ENCODE peak calls at places on chromosomes 11 and 22, in eight cellular contexts. V, Q, S, L, U, X, Z and A are unnamed samples.

GRCh38 chr11:111733009-111733408 is 33.2 kb downstream of the PPP2R1B start:
- DNase-seq in X (peak), U (peak), S (no peak), Q (no peak), V (peak), L (no peak), Z (no peak), A (no peak)

GRCh38 chr11:100673063-100673462 is 14.0 kb upstream of the ARHGAP42 start:
- DNase-seq in L (no peak), Q (no peak), S (no peak), Z (no peak), X (no peak), U (no peak), V (no peak), A (no peak)

GRCh38 chr11:34749666-34750659 is 129.1 kb downstream of the EHF start:
- DNase-seq in L (peak), V (peak), S (no peak), Q (no peak), X (no peak), Z (peak), U (peak), A (no peak)

GRCh38 chr11:72805214-72805613 is 9.0 kb upstream of the ATG16L2 start:
- DNase-seq in U (no peak), Q (no peak), L (no peak), X (no peak), Z (no peak), V (no peak), S (no peak), A (no peak)

GRCh38 chr11:86947541-86947940 is 7.7 kb downstream of the FZD4 start:
- DNase-seq in Q (no peak), V (no peak), U (no peak), Z (no peak), X (no peak), S (no peak), L (no peak), A (no peak)

GRCh38 chr22:32776397-32776796 is 25.1 kb upstream of the TIMP3 start:
- DNase-seq in Q (no peak), X (no peak), S (no peak), L (no peak), V (no peak), U (no peak), Z (no peak), A (no peak)

GRCh38 chr11:63839508-63840355 is 822 bp downstream of the MARK2 start:
- DNase-seq in X (peak), V (no peak), S (no peak), L (peak), Z (peak), Q (no peak), U (no peak), A (no peak)

GRCh38 chr22:38320605-38321402 is 3.6 kb upstream of the CSNK1E start:
- DNase-seq in X (no peak), V (no peak), L (no peak), S (no peak), U (no peak), Q (no peak), Z (no peak), A (no peak)

GRCh38 chr11:57275582-57275981 is 38.5 kb upstream of the APLNR start:
- DNase-seq in S (no peak), V (no peak), X (peak), Q (no peak), Z (no peak), U (no peak), L (no peak), A (no peak)

GRCh38 chr22:36026741-36027140 is 1.9 kb downstream of the RBFOX2 start:
- DNase-seq in V (no peak), Z (no peak), Q (no peak), U (no peak), S (no peak), L (no peak), X (no peak), A (no peak)

GRCh38 chr22:45731798-45732495 is 60.3 kb downstream of the ATXN10 start:
- DNase-seq in X (no peak), L (no peak), S (no peak), V (no peak), Q (no peak), U (no peak), Z (no peak), A (no peak)

GRCh38 chr22:49527611-49528419 is 299.9 kb downstream of the BRD1 start:
- DNase-seq in U (no peak), Q (no peak), L (no peak), V (no peak), S (no peak), X (no peak), Z (no peak), A (no peak)

GRCh38 chr11:17989306-17989705 is 23.5 kb downstream of the SERGEF start:
- DNase-seq in U (no peak), V (no peak), Z (no peak), S (no peak), L (no peak), Q (no peak), X (no peak), A (no peak)

GRCh38 chr11:78344676-78345075 is 72.9 kb downstream of the GAB2 start:
- DNase-seq in S (no peak), X (no peak), Q (no peak), L (no peak), U (no peak), Z (no peak), V (no peak), A (no peak)

GRCh38 chr11:15157181-15157580 is 42.5 kb downstream of the INSC start:
- DNase-seq in Q (no peak), U (no peak), S (no peak), V (no peak), X (no peak), L (no peak), Z (no peak), A (no peak)

GRCh38 chr11:8732748-8733241 is 50.2 kb downstream of the RPL27A start:
- DNase-seq in L (peak), S (no peak), V (no peak), U (peak), X (peak), Q (no peak), Z (no peak), A (no peak)

DNA sequence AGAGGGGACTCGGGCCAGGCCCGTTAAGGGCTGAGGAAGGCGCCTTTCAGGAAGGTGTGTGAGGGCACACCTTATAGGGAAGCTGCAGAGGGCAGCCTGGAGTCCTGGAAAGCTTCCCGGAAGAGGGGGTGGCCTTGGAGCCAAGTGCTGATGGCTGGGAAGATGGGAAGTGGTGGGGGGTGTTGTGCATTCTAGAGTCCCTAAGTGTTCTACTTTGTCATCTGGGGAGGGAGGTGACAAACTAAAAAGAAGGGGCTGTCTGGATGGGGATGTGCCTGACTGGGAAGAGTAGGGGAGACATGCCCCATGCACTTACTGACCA is 6.8 kb downstream of the ZDHHC8 start:
- DNase-seq in S (no peak), L (no peak), V (no peak), X (no peak), U (no peak), Q (no peak), Z (no peak), A (no peak)
- H3K27ac ChIP-seq in S (no peak), L (no peak), V (no peak), X (no peak), U (peak), Q (no peak), Z (no peak), A (no peak)

GRCh38 chr11:68043349-68044144 is 4.7 kb downstream of the TCIRG1 start:
- DNase-seq in U (no peak), Z (no peak), X (peak), L (no peak), S (no peak), Q (no peak), V (no peak), A (no peak)
- H3K27ac ChIP-seq in U (no peak), Z (no peak), X (peak), L (peak), S (no peak), Q (no peak), V (peak), A (no peak)

GRCh38 chr22:31646186-31647019 is 15.6 kb downstream of the PISD start:
- DNase-seq in S (no peak), Z (no peak), Q (no peak), L (no peak), V (peak), U (no peak), X (peak), A (no peak)
- H3K27ac ChIP-seq in S (no peak), Z (no peak), Q (no peak), L (no peak), V (peak), U (no peak), X (peak), A (no peak)

GRCh38 chr11:113505541-113506375 is 30.6 kb upstream of the DRD2 start:
- DNase-seq in L (no peak), V (no peak), U (no peak), Q (peak), S (no peak), X (no peak), Z (no peak), A (no peak)
- H3K27ac ChIP-seq in L (no peak), V (no peak), U (no peak), Q (no peak), S (no peak), X (no peak), Z (peak), A (no peak)

GRCh38 chr22:42714768-42715430 is 5.8 kb downstream of the A4GALT start:
- DNase-seq in V (no peak), U (no peak), S (no peak), Z (no peak), Q (no peak), X (no peak), L (no peak), A (no peak)

GRCh38 chr22:42708393-42708792 is 12.3 kb downstream of the A4GALT start:
- DNase-seq in U (no peak), Q (no peak), X (no peak), Z (no peak), L (no peak), S (no peak), V (no peak), A (no peak)

GRCh38 chr22:42714308-42714707 is 6.4 kb downstream of the A4GALT start:
- DNase-seq in X (no peak), V (no peak), S (no peak), Z (no peak), L (no peak), Q (no peak), U (no peak), A (no peak)

GRCh38 chr22:42711281-42711731 is 9.4 kb downstream of the A4GALT start:
- DNase-seq in Z (no peak), S (no peak), U (no peak), V (no peak), L (no peak), Q (no peak), X (no peak), A (no peak)

DNA sequence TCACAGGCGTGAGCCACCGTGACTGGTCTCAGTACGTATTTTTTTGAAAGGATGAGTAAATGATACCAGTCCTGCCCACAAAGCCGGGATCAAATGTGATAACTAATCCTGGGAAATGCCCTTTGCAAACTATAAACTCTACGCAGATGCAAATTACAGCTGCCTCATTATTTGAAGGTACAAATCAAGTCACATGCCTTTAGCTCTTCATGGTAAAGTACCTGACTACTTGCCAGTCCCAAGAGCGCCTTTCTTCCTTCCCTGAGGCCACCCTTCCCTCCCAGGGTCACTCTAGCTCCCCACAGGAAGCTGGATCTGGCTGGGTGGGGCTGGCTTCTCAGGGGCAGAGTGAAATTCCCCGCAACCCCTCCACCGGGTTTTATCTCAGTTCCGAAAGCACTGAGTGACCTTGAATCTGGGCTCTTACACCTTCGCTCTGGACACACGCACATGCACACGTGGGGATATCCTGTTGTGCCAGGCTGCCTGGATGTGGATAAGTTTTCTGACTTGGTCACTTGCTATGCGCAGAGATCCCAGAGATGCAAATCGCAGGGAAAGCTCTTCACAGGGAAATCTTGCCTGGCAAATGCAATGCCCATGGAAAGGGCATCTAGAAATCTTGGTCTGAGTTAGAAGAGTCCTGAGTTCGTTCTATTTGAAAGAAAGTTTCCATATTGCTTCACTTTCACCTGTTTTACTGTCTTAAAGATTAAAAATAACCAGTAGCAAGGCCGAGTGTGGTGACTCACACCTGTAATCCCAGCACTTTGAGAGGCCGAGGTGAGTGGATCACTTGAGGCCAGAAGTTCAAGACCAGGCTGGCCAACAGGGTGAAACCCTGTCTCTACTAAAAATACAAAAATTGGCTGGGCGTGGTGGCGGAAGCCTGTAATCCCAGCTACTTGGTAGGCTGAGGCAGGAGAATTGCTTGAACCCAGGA is 8.5 kb downstream of the A4GALT start:
- DNase-seq in L (no peak), Q (no peak), V (no peak), X (no peak), S (no peak), U (no peak), Z (no peak), A (no peak)
- H3K27ac ChIP-seq in L (no peak), Q (no peak), V (no peak), X (peak), S (no peak), U (peak), Z (no peak), A (no peak)

GRCh38 chr11:10650166-10650565 is 43.4 kb downstream of the IRAG1 start:
- DNase-seq in L (no peak), U (no peak), X (no peak), S (no peak), V (no peak), Z (no peak), Q (no peak), A (no peak)

GRCh38 chr11:10653242-10653641 is 40.3 kb downstream of the IRAG1 start:
- DNase-seq in Z (no peak), S (no peak), Q (no peak), L (no peak), U (no peak), X (no peak), V (no peak), A (no peak)

GRCh38 chr11:10648896-10649295 is 44.7 kb downstream of the IRAG1 start:
- DNase-seq in U (no peak), S (no peak), Q (no peak), L (no peak), V (no peak), Z (no peak), X (no peak), A (no peak)

GRCh38 chr11:10651579-10652361 is 41.8 kb downstream of the IRAG1 start:
- DNase-seq in L (no peak), V (no peak), S (no peak), X (no peak), Z (no peak), U (no peak), Q (no peak), A (no peak)

GRCh38 chr11:10650630-10651029 is 42.9 kb downstream of the IRAG1 start:
- DNase-seq in S (no peak), U (no peak), X (no peak), Q (no peak), L (no peak), Z (no peak), V (no peak), A (no peak)
- H3K27ac ChIP-seq in S (no peak), U (no peak), X (peak), Q (no peak), L (no peak), Z (no peak), V (no peak), A (no peak)